ENCODE peak calls at places on chromosome 2, in seven cellular contexts. E is NCI-H774, Z is AG09319, X is omental fat pad, K is foreskin fibroblast, I is WERI-Rb-1, S is GM10248. U is an unnamed sample.

GRCh38 chr2:53755022-53755630 is 12.5 kb upstream of the CHAC2 start:
- DNase-seq in Z (no peak), X (no peak), S (no peak), K (peak), E (no peak), I (no peak), U (peak)

GRCh38 chr2:239689985-239690384 is 289.2 kb upstream of the HDAC4 start:
- DNase-seq in S (no peak), I (no peak), Z (no peak), K (no peak), E (no peak), X (no peak), U (no peak)

GRCh38 chr2:136116111-136116812 is 1.7 kb downstream of the CXCR4 start:
- DNase-seq in X (no peak), S (peak), K (peak), E (no peak), Z (no peak), I (peak), U (peak)

GRCh38 chr2:42510191-42510929 is 16.6 kb upstream of the KCNG3 start:
- DNase-seq in I (no peak), Z (no peak), K (no peak), S (no peak), X (no peak), E (no peak), U (peak)

GRCh38 chr2:137254081-137254480 is 488.7 kb downstream of the THSD7B start:
- DNase-seq in E (no peak), X (no peak), S (no peak), K (no peak), Z (no peak), I (no peak), U (no peak)

GRCh38 chr2:174546519-174547506 is 50.8 kb downstream of the WIPF1 start:
- DNase-seq in Z (no peak), E (no peak), S (peak), K (peak), X (no peak), I (peak), U (peak)

GRCh38 chr2:33412920-33413319 is 63.5 kb upstream of the RASGRP3 start:
- DNase-seq in K (peak), E (no peak), Z (no peak), I (no peak), X (no peak), S (peak), U (peak)

GRCh38 chr2:83859553-83859952 is 599.5 kb downstream of the SUCLG1 start:
- DNase-seq in Z (no peak), I (no peak), E (no peak), X (no peak), S (no peak), K (no peak), U (no peak)

GRCh38 chr2:43604674-43605073 is 8.8 kb upstream of the THADA start:
- DNase-seq in Z (no peak), I (no peak), S (no peak), E (no peak), X (no peak), K (no peak), U (no peak)

GRCh38 chr2:6896930-6897759 is 19.6 kb downstream of the RSAD2 start:
- DNase-seq in X (no peak), S (peak), I (no peak), Z (peak), E (peak), K (peak), U (peak)

GRCh38 chr2:239929504-239929903 is 95.6 kb downstream of the NDUFA10 start:
- DNase-seq in I (peak), E (no peak), X (no peak), Z (no peak), S (no peak), K (no peak), U (no peak)

GRCh38 chr2:217437289-217437688 is 565.5 kb downstream of the TNS1 start:
- DNase-seq in K (no peak), S (no peak), I (no peak), Z (no peak), X (no peak), E (no peak), U (no peak)

GRCh38 chr2:64865831-64866146 is 123.4 kb upstream of the SLC1A4 start:
- DNase-seq in X (no peak), S (no peak), K (no peak), Z (no peak), I (no peak), E (no peak), U (no peak)

GRCh38 chr2:20093263-20094141 is 42.1 kb upstream of the LAPTM4A start:
- DNase-seq in X (no peak), E (no peak), S (no peak), I (peak), K (peak), Z (peak), U (peak)

GRCh38 chr2:196987654-196988364 is 61.3 kb upstream of the PGAP1 start:
- DNase-seq in E (peak), S (peak), X (no peak), I (no peak), K (peak), Z (peak), U (peak)

GRCh38 chr2:7034313-7034712 is 117.1 kb downstream of the RNF144A start:
- DNase-seq in S (no peak), X (no peak), Z (no peak), I (peak), K (peak), E (peak), U (peak)

GRCh38 chr2:47724221-47724981 is 58.5 kb upstream of the MSH6 start:
- DNase-seq in E (no peak), S (peak), Z (no peak), I (no peak), X (no peak), K (no peak), U (peak)

GRCh38 chr2:217396165-217396564 is 536.3 kb upstream of the TNP1 start:
- DNase-seq in X (no peak), S (no peak), Z (peak), I (peak), E (no peak), K (no peak), U (no peak)

GRCh38 chr2:74530239-74531161 is 767 bp downstream of the HTRA2 start:
- DNase-seq in I (peak), E (no peak), K (peak), X (peak), S (peak), Z (no peak), U (peak)

GRCh38 chr2:127577973-127578372 is 42.5 kb downstream of the MYO7B start:
- DNase-seq in Z (no peak), I (no peak), S (no peak), X (no peak), K (no peak), E (no peak), U (no peak)

U was measured in fibroblast of pulmonary artery.